ENCODE peak calls at places on chromosomes 6 and 20, in eight cellular contexts. C is GM12864, D is cardiac muscle cell, Y is natural killer cell, V is prostate gland, T is body of pancreas, U is GM12865, L is breast epithelium. O is an unnamed sample.

GRCh38 chr20:836188-836587 is 2.7 kb downstream of the FAM110A start:
- DNase-seq in C (no peak), D (no peak), L (no peak), Y (no peak), U (no peak), V (no peak), T (no peak), O (no peak)

GRCh38 chr6:109349419-109349987 is 32.8 kb downstream of the CD164 start:
- DNase-seq in Y (no peak), T (peak), U (no peak), L (no peak), C (no peak), V (peak), D (peak), O (no peak)

GRCh38 chr20:33999025-33999629 is 5.4 kb downstream of the RALY start:
- DNase-seq in T (no peak), Y (no peak), U (no peak), D (no peak), C (no peak), V (no peak), L (no peak), O (no peak)

GRCh38 chr20:2001119-2001518 is 7.3 kb upstream of the PDYN start:
- DNase-seq in U (no peak), C (no peak), V (no peak), D (no peak), Y (no peak), L (no peak), T (no peak), O (no peak)

GRCh38 chr6:102417368-102417767 is 1023.9 kb downstream of the GRIK2 start:
- DNase-seq in U (no peak), T (no peak), L (no peak), C (no peak), D (no peak), V (no peak), Y (no peak), O (no peak)

GRCh38 chr20:10622657-10623418 is 51.0 kb downstream of the JAG1 start:
- DNase-seq in V (no peak), U (no peak), D (peak), L (no peak), C (no peak), T (peak), Y (no peak), O (no peak)

GRCh38 chr6:105174512-105174911 is 5.3 kb downstream of the POPDC3 start:
- DNase-seq in L (no peak), D (no peak), C (no peak), T (no peak), U (no peak), V (no peak), Y (no peak), O (no peak)

GRCh38 chr20:62501801-62502495 is 26.2 kb upstream of the GATA5 start:
- DNase-seq in Y (no peak), C (peak), U (peak), T (no peak), L (no peak), V (no peak), D (peak), O (no peak)

GRCh38 chr20:2468581-2469407 is 1.8 kb downstream of the SNRPB start:
- DNase-seq in Y (no peak), U (peak), T (no peak), L (no peak), D (peak), V (no peak), C (no peak), O (no peak)

GRCh38 chr6:7401103-7401502 is 11.5 kb downstream of the RIOK1 start:
- DNase-seq in T (no peak), U (no peak), V (no peak), D (no peak), L (no peak), C (no peak), Y (no peak), O (no peak)

GRCh38 chr20:1225729-1226313 is at the start of gene RAD21L1:
- DNase-seq in U (peak), Y (peak), L (peak), D (peak), T (peak), V (peak), C (no peak), O (peak)

GRCh38 chr6:100456178-100456880 is 8.4 kb downstream of the SIM1 start:
- DNase-seq in Y (no peak), D (no peak), T (no peak), L (no peak), C (no peak), V (no peak), U (no peak), O (peak)

GRCh38 chr6:51962355-51962754 is 125.1 kb downstream of the PKHD1 start:
- DNase-seq in D (no peak), U (no peak), T (no peak), L (no peak), C (no peak), V (no peak), Y (no peak), O (no peak)

GRCh38 chr20:33578510-33578909 is 83.6 kb upstream of the C20orf144 start:
- DNase-seq in L (no peak), D (peak), T (no peak), C (no peak), V (no peak), U (no peak), Y (no peak), O (no peak)

GRCh38 chr6:45728674-45729073 is 287.0 kb downstream of the CLIC5 start:
- DNase-seq in U (no peak), Y (no peak), T (no peak), D (peak), V (peak), L (peak), C (no peak), O (peak)

GRCh38 chr6:22512716-22513452 is 56.5 kb upstream of the HDGFL1 start:
- DNase-seq in C (no peak), Y (no peak), T (no peak), D (peak), U (peak), V (no peak), L (no peak), O (no peak)

GRCh38 chr6:17724341-17724740 is 17.6 kb upstream of the NUP153 start:
- DNase-seq in D (no peak), U (no peak), L (no peak), T (no peak), Y (no peak), C (no peak), V (no peak), O (no peak)

GRCh38 chr20:39935921-39936320 is 753.1 kb downstream of the MAFB start:
- DNase-seq in Y (no peak), T (no peak), D (peak), C (no peak), U (no peak), L (no peak), V (no peak), O (no peak)

GRCh38 chr6:135535989-135536414 is 38.5 kb upstream of the AHI1 start:
- DNase-seq in L (no peak), C (no peak), V (peak), Y (no peak), D (peak), U (peak), T (no peak), O (no peak)

GRCh38 chr6:27188885-27189418 is 58.5 kb upstream of the PRSS16 start:
- DNase-seq in C (peak), T (peak), D (peak), L (peak), Y (peak), V (peak), U (peak), O (peak)

GRCh38 chr6:27687154-27688013 is 214.5 kb upstream of the ZNF184 start:
- DNase-seq in U (peak), V (peak), L (peak), Y (peak), D (peak), C (peak), T (peak), O (peak)

GRCh38 chr20:21615617-21616080 is 89.8 kb upstream of the PAX1 start:
- DNase-seq in D (peak), T (peak), U (peak), C (no peak), V (peak), L (peak), Y (no peak), O (peak)

GRCh38 chr20:54557836-54558590 is 82.6 kb downstream of the DOK5 start:
- DNase-seq in V (no peak), D (peak), U (no peak), Y (no peak), C (no peak), T (no peak), L (no peak), O (no peak)

GRCh38 chr6:145699462-145699861 is 35.9 kb downstream of the EPM2A start:
- DNase-seq in U (no peak), Y (no peak), D (peak), V (no peak), T (no peak), C (no peak), L (no peak), O (no peak)

GRCh38 chr6:101114703-101115102 is 233.6 kb upstream of the ASCC3 start:
- DNase-seq in L (no peak), U (peak), D (peak), T (peak), V (no peak), Y (no peak), C (peak), O (no peak)

GRCh38 chr6:2526766-2527165 is 224.0 kb downstream of the MYLK4 start:
- DNase-seq in T (no peak), U (no peak), D (no peak), Y (no peak), L (no peak), V (no peak), C (no peak), O (no peak)

GRCh38 chr6:147434508-147434907 is 74.0 kb upstream of the SAMD5 start:
- DNase-seq in C (no peak), D (peak), L (no peak), Y (no peak), T (no peak), V (no peak), U (no peak), O (no peak)

GRCh38 chr6:25612666-25613065 is 39.3 kb upstream of the SCGN start:
- DNase-seq in Y (no peak), D (no peak), T (no peak), V (no peak), U (peak), C (no peak), L (no peak), O (no peak)

GRCh38 chr20:59350330-59351147 is 50.1 kb downstream of the EDN3 start:
- DNase-seq in D (no peak), T (no peak), L (no peak), V (no peak), U (no peak), C (no peak), Y (no peak), O (no peak)

GRCh38 chr6:35061651-35062410 is 79.3 kb downstream of the TCP11 start:
- DNase-seq in L (no peak), T (no peak), V (no peak), D (no peak), U (no peak), Y (no peak), C (no peak), O (no peak)

GRCh38 chr20:33993800-33994623 is at the start of gene RALY:
- DNase-seq in L (peak), V (peak), D (peak), T (peak), C (peak), Y (peak), U (peak), O (peak)

GRCh38 chr6:129501401-129502051 is 208.5 kb downstream of the ARHGAP18 start:
- DNase-seq in C (no peak), Y (no peak), D (peak), U (no peak), V (peak), L (peak), T (peak), O (no peak)

GRCh38 chr20:50054626-50055511 is 58.1 kb downstream of the UBE2V1 start:
- DNase-seq in D (peak), Y (no peak), L (no peak), U (no peak), V (no peak), C (no peak), T (no peak), O (peak)

GRCh38 chr6:72412709-72413044 is 209.2 kb upstream of the KCNQ5 start:
- DNase-seq in L (no peak), Y (no peak), T (peak), D (no peak), C (no peak), V (no peak), U (no peak), O (no peak)

GRCh38 chr6:160393966-160394653 is 45.9 kb downstream of the SLC22A3 start:
- DNase-seq in D (peak), Y (no peak), T (peak), C (no peak), U (no peak), V (no peak), L (no peak), O (no peak)

DNA sequence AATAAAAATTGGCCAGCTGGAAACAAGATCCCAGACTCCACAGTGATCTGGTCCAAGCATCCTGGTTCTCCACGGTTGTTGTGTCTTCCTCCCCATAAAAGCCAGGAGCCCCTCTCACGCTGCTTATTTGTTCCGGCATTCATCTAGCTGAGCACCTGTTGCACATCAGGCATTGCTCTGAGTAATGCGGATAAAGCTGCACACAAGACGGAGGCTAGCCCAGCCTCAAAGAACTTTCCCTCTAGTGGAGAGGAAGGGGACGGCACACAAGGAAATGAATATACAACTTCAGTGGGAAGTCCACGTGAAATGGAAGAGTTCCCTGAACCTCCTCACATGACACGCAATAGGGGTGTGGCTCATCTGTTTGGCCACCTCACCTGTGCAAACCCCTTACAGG is 30.3 kb upstream of the NXT1 start:
- DNase-seq in U (peak), L (no peak), Y (no peak), C (no peak), T (no peak), V (no peak), D (peak), O (no peak)
- TF ChIP-seq CTCF in U (peak), L (no peak), Y (no peak), C (peak), T (no peak), V (peak), D (peak), O (peak)

GRCh38 chr20:38316341-38316740 is 12.4 kb downstream of the BPI start:
- DNase-seq in T (no peak), C (no peak), V (no peak), D (no peak), L (no peak), Y (no peak), U (no peak), O (no peak)

GRCh38 chr20:38313676-38314075 is 9.7 kb downstream of the BPI start:
- DNase-seq in D (no peak), L (no peak), U (no peak), C (no peak), Y (no peak), V (no peak), T (no peak), O (no peak)

GRCh38 chr20:38317422-38317821 is 13.5 kb downstream of the BPI start:
- DNase-seq in L (no peak), T (no peak), U (no peak), D (no peak), Y (no peak), C (no peak), V (no peak), O (no peak)

GRCh38 chr20:38311100-38311499 is 7.1 kb downstream of the BPI start:
- DNase-seq in U (no peak), T (no peak), D (no peak), C (no peak), L (no peak), Y (no peak), V (no peak), O (no peak)

DNA sequence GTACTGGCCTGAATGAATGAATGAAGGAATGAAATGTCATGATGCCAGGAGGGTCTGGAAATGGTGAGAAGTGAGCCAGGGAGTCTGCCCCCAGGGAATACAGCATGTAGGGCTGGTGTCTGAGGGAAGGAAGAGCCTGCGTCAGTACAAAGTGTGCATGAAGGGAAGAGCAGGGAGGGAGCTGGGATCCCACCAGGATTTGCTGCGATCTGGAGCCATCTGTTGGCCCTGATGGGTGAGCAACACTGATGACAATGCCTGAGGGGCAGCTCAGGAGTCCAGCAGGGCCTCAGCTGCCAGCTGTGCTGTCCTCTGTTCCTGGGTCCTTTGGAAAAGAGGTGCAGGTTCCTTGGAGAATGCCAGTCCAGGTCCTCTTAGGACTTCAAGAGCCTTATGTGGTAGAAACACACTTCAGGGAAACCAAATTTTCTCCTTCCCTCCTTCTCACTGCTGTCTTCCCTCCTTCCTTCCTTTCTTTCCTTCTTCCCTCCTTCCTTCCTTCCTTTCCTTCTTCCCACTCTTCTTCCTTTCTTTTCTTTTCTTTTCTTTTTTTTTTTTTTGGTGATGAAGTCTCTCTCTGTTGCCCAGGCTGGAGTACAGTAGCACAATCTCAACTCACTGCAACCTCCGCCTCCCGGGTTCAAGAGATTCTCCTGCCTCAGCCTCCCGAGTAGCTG is 11.5 kb downstream of the BPI start:
- DNase-seq in C (no peak), V (no peak), D (peak), L (no peak), U (no peak), Y (no peak), T (no peak), O (no peak)
- TF ChIP-seq CTCF in C (no peak), V (no peak), D (peak), L (no peak), U (no peak), Y (no peak), T (no peak), O (no peak)

GRCh38 chr20:18258126-18258860 is 30.0 kb upstream of the ZNF133 start:
- DNase-seq in L (no peak), D (no peak), Y (no peak), U (no peak), T (no peak), V (no peak), C (no peak), O (no peak)
- TF ChIP-seq CTCF in L (no peak), D (no peak), Y (no peak), U (no peak), T (no peak), V (no peak), C (no peak), O (no peak)

DNA sequence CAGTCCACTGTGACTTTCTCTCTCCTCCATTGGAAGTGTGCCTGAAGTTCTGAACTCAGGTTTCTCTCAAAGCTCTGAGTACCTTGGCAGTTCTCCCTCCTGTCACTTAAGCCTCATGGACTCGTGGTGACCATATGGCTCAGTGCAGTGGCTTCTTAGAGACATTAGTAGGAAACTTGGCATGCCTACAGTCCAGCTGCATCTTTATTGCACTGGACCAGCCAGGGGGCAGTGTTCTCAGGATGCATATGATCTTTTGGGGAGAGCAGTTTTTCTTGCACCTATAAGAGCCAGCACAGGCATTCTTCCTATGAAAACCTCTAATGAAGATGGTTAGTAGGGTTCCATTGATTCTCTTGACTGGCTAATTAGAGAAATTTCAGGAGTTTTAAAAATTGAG is 47.5 kb upstream of the KCNK16 start:
- DNase-seq in T (peak), L (no peak), U (no peak), D (no peak), Y (no peak), V (no peak), C (no peak), O (no peak)
- TF ChIP-seq CTCF in T (peak), L (no peak), U (no peak), D (peak), Y (no peak), V (no peak), C (no peak), O (no peak)

GRCh38 chr6:137878810-137879285 is 11.8 kb downstream of the TNFAIP3 start:
- DNase-seq in D (no peak), Y (no peak), U (no peak), C (no peak), V (peak), L (peak), T (no peak), O (no peak)
- TF ChIP-seq CTCF in D (no peak), Y (no peak), U (no peak), C (no peak), V (no peak), L (no peak), T (no peak), O (no peak)

DNA sequence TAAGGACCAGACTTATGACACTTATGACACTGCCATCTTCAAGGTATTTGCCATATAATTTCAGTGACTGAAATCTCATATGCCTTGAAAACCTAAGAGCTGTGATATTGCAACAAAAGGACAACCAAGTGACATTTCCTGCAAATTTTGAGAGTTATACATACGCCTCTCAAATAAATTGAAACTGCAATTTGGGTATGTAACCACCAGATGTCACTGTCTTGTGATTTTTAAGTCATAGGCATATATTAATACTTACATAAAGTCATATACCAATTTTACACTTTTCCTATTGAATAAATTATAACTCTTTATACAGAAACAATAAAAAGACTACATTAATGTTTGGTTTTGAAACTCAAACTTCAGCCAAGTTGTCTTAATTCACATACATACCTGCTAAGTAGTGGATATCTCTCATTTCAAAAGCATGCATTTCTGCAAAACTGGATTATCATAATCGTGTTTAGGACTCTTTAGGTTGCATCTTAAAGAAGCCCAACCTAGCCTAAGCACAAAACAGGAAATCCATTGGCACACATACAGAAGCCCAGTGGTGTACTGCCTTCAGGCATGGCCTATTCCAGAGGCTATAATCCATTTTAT is 180.2 kb downstream of the PACRG start:
- DNase-seq in Y (no peak), V (no peak), T (no peak), D (peak), C (peak), U (peak), L (no peak), O (no peak)
- TF ChIP-seq CTCF in Y (peak), V (peak), T (peak), D (peak), C (peak), U (peak), L (no peak), O (peak)

DNA sequence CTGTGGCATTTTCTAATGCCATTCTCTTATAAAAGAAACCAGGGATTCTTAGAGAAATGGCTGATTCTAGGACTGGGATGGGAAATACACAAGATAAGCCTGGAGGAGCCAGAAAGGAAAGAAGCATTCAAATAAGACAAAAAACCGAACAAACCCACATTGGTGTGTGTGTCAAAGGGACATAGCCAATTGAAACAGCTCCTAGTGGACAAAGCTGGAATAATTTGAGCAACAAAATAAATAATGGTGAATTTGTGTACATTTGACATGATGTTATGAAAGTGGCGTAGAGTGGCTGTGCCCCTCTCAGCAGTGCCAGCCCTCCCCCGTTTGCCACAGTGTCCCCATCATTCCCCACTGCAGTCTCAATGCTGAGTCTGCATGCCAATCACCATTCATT is 55.5 kb downstream of the B3GAT2 start:
- DNase-seq in T (no peak), U (no peak), V (no peak), Y (no peak), C (no peak), L (no peak), D (no peak), O (no peak)
- TF ChIP-seq CTCF in T (no peak), U (peak), V (no peak), Y (no peak), C (peak), L (no peak), D (peak), O (peak)

O was measured in mesothelial cell of epicardium.